ENCODE peak calls at places on chromosome 17, in four cellular contexts. V is left colon, R is GM03348, F is pons. D is an unnamed sample.

GRCh38 chr17:3529817-3530741 is 27.5 kb downstream of the TRPV3 start:
- DNase-seq in V (no peak), R (peak), F (peak), D (peak)

GRCh38 chr17:12907477-12907876 is 110.3 kb downstream of the ELAC2 start:
- DNase-seq in V (no peak), R (no peak), F (no peak), D (no peak)

GRCh38 chr17:82241183-82241925 is 12.5 kb downstream of the SLC16A3 start:
- DNase-seq in V (peak), R (peak), F (peak), D (peak)

GRCh38 chr17:82273327-82274133 is at the start of gene CSNK1D:
- DNase-seq in V (peak), R (peak), F (peak), D (peak)

GRCh38 chr17:227581-228222 is 46.3 kb upstream of the DOC2B start:
- DNase-seq in V (peak), R (no peak), F (no peak), D (no peak)

GRCh38 chr17:40836020-40836419 is 13.6 kb upstream of the KRT10 start:
- DNase-seq in V (no peak), R (no peak), F (no peak), D (no peak)

GRCh38 chr17:42849031-42849430 is 2.0 kb upstream of the AOC3 start:
- DNase-seq in V (no peak), R (no peak), F (no peak), D (no peak)

GRCh38 chr17:7880076-7880868 is 8.3 kb upstream of the CHD3 start:
- DNase-seq in V (no peak), R (no peak), F (no peak), D (no peak)

GRCh38 chr17:39069114-39069756 is 82.2 kb downstream of the PLXDC1 start:
- DNase-seq in V (no peak), R (peak), F (peak), D (peak)

GRCh38 chr17:70378005-70378404 is 208.7 kb downstream of the KCNJ2 start:
- DNase-seq in V (no peak), R (no peak), F (no peak), D (no peak)

GRCh38 chr17:76539631-76540271 is at the start of gene PRCD:
- DNase-seq in V (no peak), R (no peak), F (no peak), D (no peak)

GRCh38 chr17:74756891-74757290 is 8.5 kb downstream of the NHERF1 start:
- DNase-seq in V (no peak), R (no peak), F (no peak), D (no peak)

GRCh38 chr17:44023545-44024270 is 8.9 kb upstream of the TMEM101 start:
- DNase-seq in V (no peak), R (no peak), F (no peak), D (no peak)

GRCh38 chr17:39178516-39178915 is 12.6 kb upstream of the ARL5C start:
- DNase-seq in V (no peak), R (peak), F (no peak), D (no peak)

GRCh38 chr17:35906559-35907265 is 23.9 kb downstream of the RDM1 start:
- DNase-seq in V (no peak), R (no peak), F (no peak), D (no peak)

GRCh38 chr17:72811976-72812687 is 280.4 kb downstream of the SLC39A11 start:
- DNase-seq in V (no peak), R (no peak), F (no peak), D (no peak)

GRCh38 chr17:5631958-5632357 is 47.6 kb upstream of the NLRP1 start:
- DNase-seq in V (no peak), R (no peak), F (peak), D (no peak)

GRCh38 chr17:31415004-31415454 is 23.6 kb downstream of the RAB11FIP4 start:
- DNase-seq in V (no peak), R (no peak), F (no peak), D (no peak)

GRCh38 chr17:7475764-7476422 is 3.5 kb downstream of the ZBTB4 start:
- DNase-seq in V (peak), R (peak), F (no peak), D (no peak)

GRCh38 chr17:39166437-39167335 is 725 bp upstream of the ARL5C start:
- DNase-seq in V (no peak), R (no peak), F (no peak), D (no peak)

GRCh38 chr17:18356624-18357023 is 6.7 kb downstream of the SHMT1 start:
- DNase-seq in V (no peak), R (peak), F (peak), D (peak)

GRCh38 chr17:11383157-11383556 is 142.1 kb downstream of the SHISA6 start:
- DNase-seq in V (no peak), R (no peak), F (no peak), D (no peak)

GRCh38 chr17:53892222-53892621 is 69.5 kb downstream of the KIF2B start:
- DNase-seq in V (no peak), R (no peak), F (no peak), D (no peak)

GRCh38 chr17:16912021-16912962 is 59.6 kb downstream of the TNFRSF13B start:
- DNase-seq in V (peak), R (no peak), F (no peak), D (no peak)

GRCh38 chr17:59427425-59427921 is 96.0 kb downstream of the YPEL2 start:
- DNase-seq in V (no peak), R (peak), F (peak), D (peak)

GRCh38 chr17:37648555-37648954 is 5.3 kb upstream of the DDX52 start:
- DNase-seq in V (no peak), R (peak), F (no peak), D (no peak)

GRCh38 chr17:48871035-48871550 is 21.5 kb upstream of the ATP5MC1 start:
- DNase-seq in V (no peak), R (no peak), F (no peak), D (no peak)

GRCh38 chr17:53193044-53193443 is 629.7 kb upstream of the KIF2B start:
- DNase-seq in V (no peak), R (no peak), F (no peak), D (no peak)

GRCh38 chr17:39926588-39927100 is 757 bp downstream of the ORMDL3 start:
- DNase-seq in V (peak), R (peak), F (no peak), D (no peak)

GRCh38 chr17:31536451-31536850 is 145.0 kb downstream of the RAB11FIP4 start:
- DNase-seq in V (no peak), R (no peak), F (no peak), D (no peak)

GRCh38 chr17:82821554-82821953 is 18.3 kb downstream of the ZNF750 start:
- DNase-seq in V (no peak), R (no peak), F (no peak), D (no peak)

GRCh38 chr17:19331553-19332245 is 30.8 kb downstream of the B9D1 start:
- DNase-seq in V (no peak), R (no peak), F (no peak), D (no peak)

GRCh38 chr17:61314368-61315078 is 85.1 kb upstream of the TBX2 start:
- DNase-seq in V (no peak), R (peak), F (peak), D (peak)

GRCh38 chr17:63446218-63446980 is at the start of gene CYB561:
- DNase-seq in V (peak), R (peak), F (no peak), D (peak)

GRCh38 chr17:49471089-49471683 is 23.9 kb upstream of the NGFR start:
- DNase-seq in V (no peak), R (peak), F (peak), D (peak)

D was measured in Ammon's horn.